ENCODE peak calls at places on chromosomes 5 and 9, in eight cellular contexts. E, M, K, D, J, G, U and Q are unnamed samples.

GRCh38 chr9:63817622-63818518 is 1467.1 kb downstream of the FOXD4L5 start:
- DNase-seq in U (no peak), G (peak; percentile 69), M (peak; percentile 29), J (peak; percentile 11), D (no peak), E (peak; percentile 48), K (peak; percentile 36), Q (peak; percentile 86)

GRCh38 chr5:96967400-96967799 is 31.5 kb downstream of the LNPEP start:
- DNase-seq in E (no peak), M (no peak), D (no peak), K (no peak), U (no peak), G (no peak), J (no peak), Q (no peak)

GRCh38 chr9:113858282-113858681 is 17.8 kb upstream of the ZNF618 start:
- DNase-seq in D (no peak), G (no peak), M (no peak), U (no peak), K (no peak), J (no peak), E (no peak), Q (no peak)

GRCh38 chr5:178304016-178304415 is 71.4 kb upstream of the PHYKPL start:
- DNase-seq in D (no peak), G (peak; percentile 0), M (no peak), K (no peak), U (no peak), E (no peak), J (no peak), Q (no peak)

GRCh38 chr9:38318755-38319495 is 73.6 kb upstream of the ALDH1B1 start:
- DNase-seq in K (no peak), E (no peak), J (peak; percentile 20), G (no peak), M (no peak), U (peak; percentile 12), D (no peak), Q (peak; percentile 91)

GRCh38 chr9:9499546-9499945 is 1113.3 kb downstream of the PTPRD start:
- DNase-seq in M (no peak), D (no peak), G (no peak), U (no peak), K (no peak), J (no peak), E (no peak), Q (no peak)

GRCh38 chr5:61270510-61271165 is 61.4 kb upstream of the ZSWIM6 start:
- DNase-seq in K (no peak), D (no peak), G (no peak), J (no peak), M (no peak), U (no peak), E (no peak), Q (no peak)

GRCh38 chr5:125549322-125549871 is 803.0 kb upstream of the ZNF608 start:
- DNase-seq in G (no peak), K (no peak), D (no peak), J (peak; percentile 67), M (no peak), U (peak; percentile 65), E (no peak), Q (no peak)

GRCh38 chr9:76223749-76224340 is 170.4 kb downstream of the RFK start:
- DNase-seq in K (no peak), G (no peak), D (no peak), M (no peak), E (no peak), J (peak; percentile 8), U (no peak), Q (no peak)

GRCh38 chr5:15008476-15008875 is 136.9 kb upstream of the ANKH start:
- DNase-seq in K (peak; percentile 81), D (peak; percentile 98), E (peak; percentile 26), J (peak; percentile 96), U (peak; percentile 99), G (no peak), M (peak; percentile 44), Q (no peak)

GRCh38 chr5:37133939-37134338 is 115.2 kb downstream of the CPLANE1 start:
- DNase-seq in M (no peak), E (no peak), U (peak; percentile 51), K (no peak), J (peak; percentile 49), D (peak; percentile 30), G (no peak), Q (no peak)

GRCh38 chr9:40926404-40927259 is 201.8 kb downstream of the FOXD4L6 start:
- DNase-seq in G (no peak), D (no peak), J (no peak), K (no peak), U (no peak), E (no peak), M (no peak), Q (no peak)

GRCh38 chr5:62596691-62597090 is 18.1 kb downstream of the LRRC70 start:
- DNase-seq in D (peak; percentile 42), G (no peak), J (no peak), M (no peak), E (no peak), K (no peak), U (no peak), Q (no peak)
- H3K4me3 ChIP-seq in D (no peak overlapping the region), G (no peak overlapping the region), J (no peak overlapping the region), M (no peak overlapping the region), E (no peak overlapping the region), K (no peak overlapping the region), U (no peak overlapping the region), Q (no peak overlapping the region)

GRCh38 chr5:174523311-174524159 is 200.8 kb upstream of the MSX2 start:
- DNase-seq in U (no peak), K (no peak), M (no peak), J (no peak), D (peak; percentile 5), G (no peak), E (peak; percentile 63), Q (no peak)
- TF ChIP-seq CTCF in U (no peak), K (no peak), M (no peak), J (no peak), D (peak; percentile 48), G (no peak), E (peak; percentile 35), Q (no peak)

DNA sequence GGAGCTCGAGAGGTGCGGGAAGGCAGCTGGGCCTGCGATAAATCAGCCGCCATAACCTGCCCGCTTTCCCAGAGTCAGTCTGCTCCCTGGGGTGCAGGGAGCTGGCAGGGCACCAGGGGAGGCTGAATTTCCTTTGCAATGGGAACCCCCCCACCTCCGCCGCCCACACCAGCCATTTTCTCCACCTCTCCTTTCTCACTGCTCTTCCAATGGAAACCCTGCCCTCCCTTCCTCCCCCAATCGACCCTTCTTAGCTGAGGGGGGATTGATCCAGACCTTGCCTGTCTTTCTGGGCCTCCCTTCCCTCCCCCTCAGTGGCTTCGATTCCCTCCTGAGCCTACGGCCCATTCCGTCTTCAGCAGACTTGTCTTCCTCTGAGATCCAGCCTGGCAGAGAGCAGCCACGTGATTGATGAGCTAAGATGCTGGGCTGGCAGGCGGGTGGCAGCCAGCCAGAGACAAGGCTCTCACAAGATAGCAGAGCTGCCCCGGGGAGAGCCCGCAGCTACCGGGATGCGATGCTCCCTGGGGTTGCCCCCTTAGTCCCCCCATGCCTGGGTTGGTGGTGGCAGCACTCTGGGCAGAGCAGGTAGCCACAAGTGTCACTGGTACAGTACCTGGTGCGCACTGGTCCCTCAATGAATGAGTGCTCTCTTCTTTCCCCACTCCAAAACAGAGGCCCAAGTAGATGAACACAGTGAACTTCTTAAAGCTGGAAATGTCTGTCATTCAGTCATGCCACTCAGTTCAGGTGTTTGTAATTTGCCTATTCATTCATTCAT is 53.7 kb upstream of the FABP6 start:
- DNase-seq in J (peak; percentile 46), E (peak; percentile 95), K (peak; percentile 76), G (no peak), D (no peak), U (peak; percentile 36), M (no peak), Q (no peak)
- H3K4me3 ChIP-seq in J (no peak overlapping the region), E (no peak overlapping the region), K (peak overlapping the region; percentile 5), G (no peak overlapping the region), D (no peak overlapping the region), U (no peak overlapping the region), M (no peak overlapping the region), Q (no peak overlapping the region)

GRCh38 chr9:124334568-124335319 is 77.0 kb downstream of the NEK6 start:
- DNase-seq in M (no peak), E (no peak), K (no peak), D (no peak), J (no peak), G (no peak), U (no peak), Q (no peak)
- TF ChIP-seq CTCF in M (no peak), E (no peak), K (no peak), D (no peak), J (no peak), G (no peak), U (no peak), Q (no peak)

GRCh38 chr5:135029468-135030122 is 4.4 kb downstream of the PITX1 start:
- DNase-seq in J (no peak), G (no peak), U (peak; percentile 29), K (no peak), E (no peak), D (no peak), M (no peak), Q (no peak)
- H3K4me3 ChIP-seq in J (no peak overlapping the region), G (no peak overlapping the region), U (no peak overlapping the region), K (no peak overlapping the region), E (no peak overlapping the region), D (no peak overlapping the region), M (no peak overlapping the region), Q (no peak overlapping the region)

DNA sequence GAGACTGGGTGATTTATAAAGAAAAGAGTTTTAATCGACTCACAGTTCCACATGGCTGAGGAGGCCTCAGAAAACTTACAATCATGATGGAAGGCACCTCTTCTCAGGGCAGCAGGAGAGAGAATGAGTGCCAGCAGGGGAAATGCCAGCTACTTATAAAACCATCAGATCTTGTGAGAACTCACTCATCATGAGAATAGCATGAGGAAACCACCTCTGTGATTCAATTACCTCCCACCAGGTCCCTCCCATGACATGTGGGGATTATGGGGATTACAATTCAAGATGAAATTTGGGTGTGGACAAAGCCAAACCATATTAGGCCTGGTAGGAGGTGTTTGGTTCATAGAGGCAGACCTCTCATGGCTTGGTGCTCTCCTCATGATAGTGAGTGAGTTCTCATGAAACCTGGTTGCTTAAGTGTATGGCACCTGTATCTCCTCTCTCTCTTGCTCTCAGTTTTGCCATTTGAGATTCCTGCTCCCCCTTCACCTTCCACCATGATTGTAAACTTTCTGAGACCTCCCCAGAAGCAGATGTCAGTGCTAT is 39.8 kb downstream of the GAPT start:
- DNase-seq in D (no peak), J (no peak), M (no peak), U (no peak), E (no peak), K (no peak), G (no peak), Q (no peak)
- TF ChIP-seq CTCF in D (no peak), J (no peak), M (no peak), U (no peak), E (no peak), K (no peak), G (no peak), Q (no peak)

GRCh38 chr5:168295574-168296201 is 4.2 kb downstream of the WWC1 start:
- DNase-seq in G (no peak), U (peak; percentile 79), K (no peak), M (no peak), E (peak; percentile 18), D (peak; percentile 80), J (peak; percentile 87), Q (no peak)
- H3K4me3 ChIP-seq in G (no peak overlapping the region), U (no peak overlapping the region), K (no peak overlapping the region), M (no peak overlapping the region), E (no peak overlapping the region), D (peak overlapping the region; percentile 49), J (no peak overlapping the region), Q (no peak overlapping the region)